ENCODE peak calls at places on chromosomes 4 and X, in nine cellular contexts. C is gastrocnemius medialis, D is kidney, W is GM23338, L is ascending aorta, U is testis, S is suprapubic skin, B is psoas muscle, N is thoracic aorta. I is an unnamed sample.
A peak's percentile ranks its signal among the peaks of the same experiment; 100 is the strongest.

GRCh38 chrX:39764441-39764914 is 333.3 kb downstream of the BCOR start:
- DNase-seq in D (no peak), W (no peak), S (no peak), L (no peak), U (peak; percentile 44), C (no peak), B (no peak), N (no peak), I (no peak)

GRCh38 chrX:22950278-22951266 is 49.2 kb upstream of the DDX53 start:
- DNase-seq in L (no peak), N (no peak), U (peak; percentile 41), S (no peak), W (no peak), D (peak; percentile 74), B (no peak), C (peak; percentile 8), I (no peak)

GRCh38 chr4:152999376-153000067 is 63.4 kb downstream of the FHDC1 start:
- DNase-seq in S (no peak), B (no peak), C (no peak), D (no peak), L (no peak), N (no peak), U (no peak), W (no peak), I (no peak)

GRCh38 chrX:17778984-17779383 is 41.7 kb downstream of the SCML1 start:
- DNase-seq in W (no peak), B (no peak), D (no peak), U (no peak), C (no peak), L (no peak), S (no peak), N (no peak), I (no peak)

GRCh38 chr4:20506827-20507226 is 193.4 kb upstream of the PACRGL start:
- DNase-seq in C (no peak), L (no peak), B (no peak), D (no peak), N (no peak), W (no peak), S (no peak), U (no peak), I (no peak)

GRCh38 chrX:38811515-38812239 is 10.4 kb downstream of the MID1IP1 start:
- DNase-seq in B (no peak), S (no peak), W (no peak), C (no peak), L (no peak), U (no peak), N (no peak), D (no peak), I (no peak)

GRCh38 chr4:3753711-3754412 is 12.3 kb upstream of the ADRA2C start:
- DNase-seq in S (no peak), C (no peak), D (no peak), B (no peak), U (no peak), W (peak; percentile 67), L (no peak), N (no peak), I (no peak)

GRCh38 chr4:20761826-20762225 is 61.6 kb downstream of the PACRGL start:
- DNase-seq in W (no peak), D (no peak), U (no peak), N (no peak), B (no peak), S (no peak), C (no peak), L (no peak), I (no peak)

GRCh38 chr4:26023191-26023972 is 109.4 kb downstream of the SMIM20 start:
- DNase-seq in S (no peak), D (no peak), C (no peak), U (no peak), W (no peak), N (no peak), L (no peak), B (no peak), I (no peak)

GRCh38 chr4:3639613-3640586 is 107.7 kb upstream of the LRPAP1 start:
- DNase-seq in L (no peak), D (peak; percentile 49), B (no peak), C (no peak), S (no peak), N (no peak), W (no peak), U (no peak), I (no peak)

GRCh38 chr4:37685726-37686372 is 327 bp downstream of the RELL1 start:
- DNase-seq in N (no peak), L (no peak), U (peak; percentile 51), D (no peak), W (peak; percentile 63), S (peak; percentile 85), B (peak; percentile 71), C (peak; percentile 53), I (peak; percentile 57)

GRCh38 chr4:37685211-37685725 is 908 bp downstream of the RELL1 start:
- DNase-seq in N (no peak), U (peak; percentile 43), W (peak; percentile 21), L (no peak), D (no peak), S (no peak), B (no peak), C (no peak), I (no peak)

GRCh38 chr4:37682701-37683401 is 3.3 kb downstream of the RELL1 start:
- DNase-seq in N (no peak), U (no peak), S (no peak), B (no peak), D (no peak), W (no peak), C (no peak), L (no peak), I (no peak)

GRCh38 chr4:37686373-37687174 is at the start of gene RELL1:
- DNase-seq in D (peak; percentile 100), B (peak; percentile 99), U (peak; percentile 100), S (peak; percentile 99), C (peak; percentile 100), L (peak; percentile 98), W (peak; percentile 99), N (peak; percentile 97), I (peak; percentile 99)

DNA sequence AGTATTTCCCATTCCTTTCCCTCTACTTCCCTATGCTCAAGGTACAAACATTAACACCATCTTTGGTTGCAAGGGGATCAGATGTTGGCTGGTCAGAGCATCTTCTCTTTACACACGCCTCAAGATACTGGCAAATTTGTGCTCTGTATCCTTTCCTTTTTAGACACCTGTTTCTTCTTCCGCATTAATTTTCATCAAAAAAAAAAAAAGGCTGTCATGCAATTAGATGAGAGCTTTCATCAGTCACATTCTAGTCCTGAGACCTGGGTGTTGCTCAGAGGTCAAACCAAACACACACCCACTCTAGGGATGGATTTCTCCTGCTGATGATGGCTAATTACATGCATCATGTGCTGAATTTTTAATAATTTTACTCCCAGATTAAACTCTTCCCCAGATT is 2.0 kb downstream of the RELL1 start:
- DNase-seq in N (no peak), L (no peak), D (no peak), S (no peak), W (no peak), U (no peak), C (no peak), B (no peak), I (no peak)
- H3K4me1 ChIP-seq in N (peaks cover 7% of the 10 kb centered on the region), L (peaks cover 7% of the 10 kb centered on the region), D (peaks cover 12% of the 10 kb centered on the region), S (peaks cover 34% of the 10 kb centered on the region), W (peaks cover 22% of the 10 kb centered on the region), U (peaks cover 15% of the 10 kb centered on the region), C (peaks cover 39% of the 10 kb centered on the region), B (peaks cover 41% of the 10 kb centered on the region), I (peaks cover 39% of the 10 kb centered on the region)

GRCh38 chr4:83284161-83285021 is at the start of gene COQ2:
- DNase-seq in C (peak; percentile 94), B (peak; percentile 97), N (peak; percentile 77), W (peak; percentile 96), U (peak; percentile 96), S (peak; percentile 97), L (peak; percentile 82), D (peak; percentile 98), I (peak; percentile 96)

GRCh38 chr4:83285022-83285387 is 407 bp upstream of the COQ2 start:
- DNase-seq in S (no peak), B (no peak), N (no peak), L (no peak), C (peak; percentile 20), U (no peak), D (no peak), W (peak; percentile 47), I (no peak)

GRCh38 chr4:83281326-83281725 is 3.3 kb downstream of the COQ2 start:
- DNase-seq in S (no peak), N (no peak), B (no peak), C (no peak), D (no peak), L (no peak), U (no peak), W (peak; percentile 2), I (no peak)

GRCh38 chr4:83276299-83277040 is 8.1 kb downstream of the COQ2 start:
- DNase-seq in L (no peak), B (no peak), S (no peak), U (no peak), C (no peak), W (no peak), D (no peak), N (no peak), I (no peak)

DNA sequence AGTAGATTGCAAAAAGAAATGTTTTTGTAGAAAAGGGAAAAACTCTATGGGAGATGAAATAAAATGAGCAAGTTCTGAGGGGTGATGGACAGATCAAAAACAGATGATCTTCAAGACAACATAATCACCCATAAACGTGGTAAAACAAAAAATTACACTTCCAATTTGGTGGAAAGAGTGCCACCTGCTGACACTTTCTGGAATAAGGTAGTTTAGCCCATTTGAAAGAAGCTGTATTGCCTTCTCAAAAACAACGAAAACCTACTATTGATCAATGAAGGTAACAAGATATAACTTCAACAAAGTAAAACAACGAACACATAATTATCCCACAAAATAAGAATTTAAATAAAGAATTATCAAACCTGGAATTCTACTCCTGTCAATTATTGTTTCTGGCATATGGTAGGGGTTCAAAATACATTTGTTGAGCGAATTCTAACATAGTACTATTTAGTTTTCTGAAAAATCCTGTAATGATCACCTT is 2.5 kb downstream of the COQ2 start:
- DNase-seq in C (no peak), N (no peak), B (no peak), S (no peak), L (no peak), W (peak; percentile 64), D (no peak), U (peak; percentile 51), I (peak; percentile 15)
- H3K27ac ChIP-seq in C (no peak overlapping the region), N (no peak overlapping the region), B (no peak overlapping the region), S (no peak overlapping the region), L (no peak overlapping the region), W (no peak overlapping the region), D (no peak overlapping the region), U (no peak overlapping the region), I (no peak overlapping the region)

DNA sequence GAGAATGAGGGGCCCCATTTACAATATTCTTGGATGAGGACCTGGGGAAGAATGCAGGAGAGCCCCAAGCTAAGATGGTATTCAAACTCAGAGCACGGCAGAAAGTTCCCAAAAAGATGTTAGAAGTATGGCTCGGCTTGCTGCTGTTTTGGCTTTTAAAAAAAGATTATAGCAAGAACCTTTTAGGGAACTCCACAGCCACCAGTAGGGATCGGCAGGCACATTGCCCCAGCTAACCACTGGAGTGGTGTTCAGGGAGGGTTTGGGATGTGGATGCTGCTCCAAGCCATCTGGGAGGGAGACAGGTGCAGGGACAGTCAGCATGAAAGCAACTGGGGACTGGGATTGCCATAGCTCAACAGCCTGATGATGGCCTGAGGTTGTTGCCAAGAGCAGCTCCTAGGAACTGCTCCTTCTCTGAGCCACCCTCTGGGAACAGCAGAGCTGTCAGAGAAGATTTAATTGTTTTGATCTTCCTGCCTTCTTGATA is 63.0 kb downstream of the SORBS2 start:
- DNase-seq in D (no peak), U (no peak), W (no peak), L (no peak), C (no peak), S (no peak), N (no peak), B (no peak), I (no peak)
- H3K4me1 ChIP-seq in D (no peaks in the 10 kb centered on the region), U (no peaks in the 10 kb centered on the region), W (peaks cover 8% of the 10 kb centered on the region), L (no peaks in the 10 kb centered on the region), C (no peaks in the 10 kb centered on the region), S (no peaks in the 10 kb centered on the region), N (no peaks in the 10 kb centered on the region), B (no peaks in the 10 kb centered on the region), I (peaks cover 14% of the 10 kb centered on the region)

GRCh38 chr4:87974856-87975462 is 555 bp upstream of the SPP1 start:
- DNase-seq in N (no peak), B (no peak), U (no peak), L (no peak), C (no peak), S (no peak), D (peak; percentile 87), W (peak; percentile 58), I (peak; percentile 94)
- H3K27ac ChIP-seq in N (no peak overlapping the region), B (no peak overlapping the region), U (no peak overlapping the region), L (no peak overlapping the region), C (no peak overlapping the region), S (no peak overlapping the region), D (peak overlapping the region; percentile 86), W (peak overlapping the region; percentile 9), I (no peak overlapping the region)

I was measured in thyroid gland.